ENCODE peak calls at places on chromosomes 3 and 15, in eight cellular contexts. L is choroid plexus epithelial cell, F is colonic mucosa, O is DND-41, Y is HFF-Myc, Q is AG10803, E is heart right ventricle, T is AG04450. S is an unnamed sample.

GRCh38 chr3:13050446-13050845 is 22.8 kb downstream of the IQSEC1 start:
- DNase-seq in T (no peak), Q (no peak), F (no peak), O (no peak), L (no peak), Y (no peak), E (no peak), S (no peak)

GRCh38 chr3:108202080-108202479 is 20.1 kb downstream of the IFT57 start:
- DNase-seq in T (no peak), Q (peak), E (no peak), Y (no peak), F (no peak), L (no peak), O (no peak), S (no peak)

GRCh38 chr3:8576841-8577553 is 67.6 kb downstream of the SSUH2 start:
- DNase-seq in Y (no peak), L (peak), Q (peak), F (no peak), E (no peak), O (no peak), T (peak), S (no peak)

GRCh38 chr3:189621948-189622603 is 9.1 kb upstream of the TP63 start:
- DNase-seq in Y (no peak), Q (no peak), E (no peak), F (no peak), O (no peak), T (no peak), L (no peak), S (no peak)

GRCh38 chr15:91572110-91572509 is 281.4 kb upstream of the SLCO3A1 start:
- DNase-seq in O (no peak), F (no peak), Q (peak), Y (no peak), T (no peak), E (no peak), L (peak), S (no peak)

GRCh38 chr3:41209646-41210045 is 10.3 kb downstream of the CTNNB1 start:
- DNase-seq in F (no peak), T (no peak), O (no peak), E (no peak), L (no peak), Y (no peak), Q (no peak), S (no peak)

GRCh38 chr3:193824365-193824764 is 231.4 kb downstream of the OPA1 start:
- DNase-seq in T (no peak), E (no peak), Q (no peak), F (peak), O (no peak), Y (no peak), L (no peak), S (no peak)

GRCh38 chr3:126848991-126849390 is 133.9 kb upstream of the PLXNA1 start:
- DNase-seq in T (no peak), L (no peak), Q (no peak), Y (no peak), E (no peak), F (no peak), O (no peak), S (peak)

GRCh38 chr3:56825579-56826438 is 24.1 kb upstream of the ARHGEF3 start:
- DNase-seq in L (no peak), O (no peak), Y (peak), Q (peak), T (no peak), F (no peak), E (no peak), S (no peak)

GRCh38 chr3:89606151-89606550 is 498.7 kb downstream of the EPHA3 start:
- DNase-seq in Q (no peak), E (no peak), T (no peak), L (peak), F (no peak), Y (no peak), O (no peak), S (no peak)

GRCh38 chr3:87997298-87997697 is 61.5 kb downstream of the CGGBP1 start:
- DNase-seq in L (peak), E (no peak), Y (no peak), T (no peak), Q (no peak), O (no peak), F (no peak), S (no peak)

GRCh38 chr3:16286161-16286560 is 21.1 kb downstream of the OXNAD1 start:
- DNase-seq in L (no peak), O (peak), T (no peak), E (no peak), F (no peak), Q (no peak), Y (no peak), S (no peak)

GRCh38 chr3:20125912-20126311 is 60.1 kb downstream of the SGO1 start:
- DNase-seq in F (no peak), Y (no peak), L (no peak), O (no peak), T (no peak), E (no peak), Q (peak), S (no peak)

GRCh38 chr3:195893516-195893915 is 14.8 kb downstream of the TNK2 start:
- DNase-seq in L (no peak), Y (no peak), T (no peak), F (no peak), E (peak), O (peak), Q (no peak), S (no peak)

GRCh38 chr3:14363379-14363778 is 39.0 kb upstream of the SLC6A6 start:
- DNase-seq in T (no peak), Q (no peak), F (no peak), O (no peak), Y (no peak), E (no peak), L (no peak), S (no peak)

GRCh38 chr3:41365973-41366372 is 166.7 kb downstream of the CTNNB1 start:
- DNase-seq in Y (no peak), Q (no peak), L (no peak), T (no peak), O (no peak), E (no peak), F (no peak), S (no peak)

GRCh38 chr15:47582283-47582682 is 135.0 kb upstream of the SEMA6D start:
- DNase-seq in L (no peak), Y (no peak), Q (no peak), O (no peak), T (no peak), F (no peak), E (no peak), S (no peak)

GRCh38 chr3:37457392-37458065 is 283.1 kb upstream of the LRRFIP2 start:
- DNase-seq in F (no peak), Y (no peak), L (peak), T (no peak), O (no peak), E (peak), Q (no peak), S (no peak)

GRCh38 chr15:58498821-58499580 is 67.2 kb downstream of the LIPC start:
- DNase-seq in T (peak), L (peak), O (no peak), Y (peak), Q (peak), F (no peak), E (no peak), S (no peak)

GRCh38 chr15:82113116-82113715 is 67.4 kb upstream of the MEX3B start:
- DNase-seq in Y (no peak), E (no peak), F (no peak), Q (no peak), O (no peak), T (no peak), L (no peak), S (no peak)

GRCh38 chr3:195727596-195728195 is 6.9 kb downstream of the MUC20 start:
- DNase-seq in F (no peak), T (no peak), L (no peak), Q (no peak), E (no peak), Y (no peak), O (no peak), S (no peak)

GRCh38 chr3:115758076-115758763 is 134.9 kb downstream of the GAP43 start:
- DNase-seq in F (no peak), E (no peak), T (no peak), Q (no peak), Y (no peak), O (no peak), L (peak), S (no peak)

GRCh38 chr3:98110191-98110908 is 20.2 kb upstream of the OR5H1 start:
- DNase-seq in F (no peak), T (no peak), O (no peak), Q (no peak), Y (no peak), E (no peak), L (no peak), S (no peak)

GRCh38 chr3:107370902-107371301 is 6.3 kb upstream of the CCDC54 start:
- DNase-seq in F (no peak), Y (no peak), Q (no peak), L (no peak), T (no peak), O (no peak), E (no peak), S (no peak)

GRCh38 chr3:184562875-184563568 is 1.4 kb downstream of the EPHB3 start:
- DNase-seq in Y (no peak), T (no peak), Q (peak), F (no peak), E (no peak), O (no peak), L (no peak), S (no peak)

GRCh38 chr3:39332525-39332924 is 3.0 kb downstream of the CCR8 start:
- DNase-seq in F (no peak), Q (no peak), O (no peak), Y (no peak), L (no peak), E (peak), T (no peak), S (no peak)

DNA sequence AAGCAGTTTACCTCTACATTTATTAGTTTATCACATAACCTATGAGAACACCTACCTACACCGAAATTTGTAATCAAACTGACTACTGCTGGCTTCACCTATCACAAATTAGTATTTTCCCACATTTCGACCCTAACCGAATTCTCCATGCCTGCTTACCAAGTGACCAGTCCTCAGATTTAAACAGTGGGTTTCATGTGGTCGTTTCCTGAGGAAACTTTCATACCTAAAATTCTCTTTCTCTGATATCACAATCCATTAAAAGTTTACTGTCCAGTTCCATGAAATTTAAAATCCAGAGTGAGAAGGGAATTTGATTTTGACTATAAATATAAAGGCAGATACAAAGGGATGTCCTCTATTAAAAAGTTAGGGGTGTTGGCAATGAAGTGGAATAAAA is 1.9 kb downstream of the PLOD2 start:
- DNase-seq in Y (no peak), L (peak), T (no peak), F (no peak), E (no peak), O (no peak), Q (no peak), S (no peak)
- H3K4me3 ChIP-seq in Y (peak), L (peak), T (peak), F (peak), E (peak), O (no peak), Q (peak), S (peak)

GRCh38 chr3:58041182-58041825 is 33.1 kb downstream of the FLNB start:
- DNase-seq in L (peak), F (no peak), Y (no peak), T (no peak), O (peak), E (no peak), Q (no peak), S (no peak)
- H3K4me3 ChIP-seq in L (no peak), F (no peak), Y (no peak), T (no peak), O (peak), E (no peak), Q (no peak), S (no peak)

GRCh38 chr15:64701051-64701450 is 74.3 kb downstream of the RBPMS2 start:
- DNase-seq in F (no peak), L (no peak), O (no peak), E (no peak), Q (no peak), Y (no peak), T (no peak), S (no peak)
- H3K4me3 ChIP-seq in F (no peak), L (no peak), O (peak), E (peak), Q (peak), Y (peak), T (peak), S (peak)

GRCh38 chr3:142447308-142447851 is 457 bp downstream of the XRN1 start:
- DNase-seq in Y (peak), E (peak), Q (peak), L (peak), T (no peak), F (peak), O (peak), S (peak)
- H3K4me3 ChIP-seq in Y (peak), E (peak), Q (peak), L (peak), T (peak), F (peak), O (peak), S (peak)

DNA sequence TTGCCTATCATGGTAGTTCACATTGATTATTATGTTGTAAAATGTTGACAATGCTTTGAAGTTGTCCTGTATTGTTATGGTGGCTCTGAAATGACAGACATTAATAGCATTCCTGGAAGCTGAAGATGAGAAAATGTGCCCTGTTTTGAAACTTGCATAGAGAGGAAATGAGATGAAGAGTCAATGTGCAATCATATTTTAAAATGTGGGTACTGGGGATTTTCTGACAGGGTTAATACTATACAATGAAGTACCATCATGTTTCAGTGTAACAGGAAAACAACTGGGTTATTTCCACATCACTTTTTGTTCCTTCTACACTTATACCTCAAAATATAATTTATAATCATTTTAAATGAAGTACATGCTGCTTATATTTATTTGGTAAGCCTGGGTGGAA is 2.9 kb downstream of the RBMS3 start:
- DNase-seq in Q (no peak), L (no peak), E (no peak), T (no peak), F (no peak), O (no peak), Y (no peak), S (no peak)
- H3K4me3 ChIP-seq in Q (peak), L (peak), E (peak), T (peak), F (peak), O (no peak), Y (peak), S (peak)

GRCh38 chr15:31004220-31004733 is 12.8 kb upstream of the MTMR10 start:
- DNase-seq in L (no peak), Q (no peak), F (no peak), E (peak), Y (no peak), T (no peak), O (no peak), S (no peak)
- H3K4me3 ChIP-seq in L (no peak), Q (no peak), F (no peak), E (no peak), Y (no peak), T (no peak), O (no peak), S (no peak)

GRCh38 chr3:33578325-33579180 is 138.3 kb upstream of the UBP1 start:
- DNase-seq in T (peak), L (peak), F (no peak), O (no peak), E (no peak), Q (peak), Y (peak), S (no peak)
- H3K4me3 ChIP-seq in T (no peak), L (no peak), F (no peak), O (no peak), E (no peak), Q (no peak), Y (no peak), S (no peak)

DNA sequence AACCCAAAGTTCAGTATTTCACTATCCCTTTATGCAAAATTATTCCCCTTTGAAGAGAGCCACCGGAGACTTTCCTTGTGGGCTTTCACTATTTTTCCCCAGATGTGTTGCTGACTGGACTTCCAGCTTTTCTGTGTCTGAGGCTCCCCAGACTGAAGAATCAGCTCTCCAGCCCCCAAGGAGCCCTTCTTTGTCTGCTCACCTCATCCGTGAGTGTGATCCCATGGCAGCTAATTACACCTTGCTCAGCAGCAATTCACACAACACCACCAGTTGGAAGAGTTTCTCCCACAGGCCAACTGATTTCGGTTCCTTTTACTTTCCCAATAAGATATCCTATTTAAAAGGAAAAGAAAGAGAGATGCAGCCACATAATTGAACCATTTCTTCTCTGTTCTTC is 249.5 kb upstream of the TRIM42 start:
- DNase-seq in L (no peak), Y (no peak), F (no peak), T (no peak), E (no peak), O (no peak), Q (no peak), S (no peak)
- H3K4me3 ChIP-seq in L (no peak), Y (no peak), F (no peak), T (no peak), E (no peak), O (no peak), Q (no peak), S (no peak)

S was measured in upper lobe of right lung.